ENCODE peak calls at places on chromosomes 11 and 22, in four cellular contexts. E is IMR-90, K is mesendoderm, V is neuronal stem cell. S is an unnamed sample.

GRCh38 chr11:110989734-110990133 is 255.8 kb upstream of the POU2AF2 start:
- DNase-seq in E (peak), K (no peak), V (no peak), S (peak)

GRCh38 chr22:49838771-49839717 is 11.4 kb upstream of the BRD1 start:
- DNase-seq in E (peak), K (peak), V (no peak), S (peak)

GRCh38 chr11:844693-845644 is 2.3 kb downstream of the TSPAN4 start:
- DNase-seq in E (peak), K (peak), V (no peak), S (peak)

GRCh38 chr11:58485961-58486360 is 21.9 kb downstream of the OR5B21 start:
- DNase-seq in E (no peak), K (peak), V (no peak), S (peak)

GRCh38 chr22:46803031-46803880 is 40.8 kb downstream of the TBC1D22A start:
- DNase-seq in E (no peak), K (peak), V (peak), S (peak)

GRCh38 chr22:21797444-21798221 is 62.0 kb upstream of the YPEL1 start:
- DNase-seq in E (peak), K (no peak), V (no peak), S (no peak)

GRCh38 chr11:35214181-35214770 is 75.3 kb downstream of the CD44 start:
- DNase-seq in E (no peak), K (no peak), V (no peak), S (no peak)

GRCh38 chr22:24723111-24723510 is 51.4 kb downstream of the PIWIL3 start:
- DNase-seq in E (no peak), K (no peak), V (no peak), S (no peak)

GRCh38 chr11:112525270-112525669 is 264.6 kb upstream of the PLET1 start:
- DNase-seq in E (no peak), K (no peak), V (no peak), S (peak)

GRCh38 chr11:32895471-32895870 is 2.9 kb downstream of the QSER1 start:
- DNase-seq in E (no peak), K (peak), V (no peak), S (no peak)

GRCh38 chr11:121254756-121255155 is 37.8 kb upstream of the SC5D start:
- DNase-seq in E (no peak), K (no peak), V (no peak), S (peak)

GRCh38 chr11:121253951-121254350 is 38.6 kb upstream of the SC5D start:
- DNase-seq in E (no peak), K (no peak), V (no peak), S (peak)

GRCh38 chr11:121257976-121258375 is 34.6 kb upstream of the SC5D start:
- DNase-seq in E (no peak), K (no peak), V (no peak), S (peak)

GRCh38 chr11:121257289-121257688 is 35.3 kb upstream of the SC5D start:
- DNase-seq in E (no peak), K (no peak), V (no peak), S (no peak)

GRCh38 chr11:121255473-121256125 is 37.0 kb upstream of the SC5D start:
- DNase-seq in E (no peak), K (no peak), V (no peak), S (no peak)
- H2BK5ac ChIP-seq in E (no peak), K (no peak), V (no peak), S (no peak)

DNA sequence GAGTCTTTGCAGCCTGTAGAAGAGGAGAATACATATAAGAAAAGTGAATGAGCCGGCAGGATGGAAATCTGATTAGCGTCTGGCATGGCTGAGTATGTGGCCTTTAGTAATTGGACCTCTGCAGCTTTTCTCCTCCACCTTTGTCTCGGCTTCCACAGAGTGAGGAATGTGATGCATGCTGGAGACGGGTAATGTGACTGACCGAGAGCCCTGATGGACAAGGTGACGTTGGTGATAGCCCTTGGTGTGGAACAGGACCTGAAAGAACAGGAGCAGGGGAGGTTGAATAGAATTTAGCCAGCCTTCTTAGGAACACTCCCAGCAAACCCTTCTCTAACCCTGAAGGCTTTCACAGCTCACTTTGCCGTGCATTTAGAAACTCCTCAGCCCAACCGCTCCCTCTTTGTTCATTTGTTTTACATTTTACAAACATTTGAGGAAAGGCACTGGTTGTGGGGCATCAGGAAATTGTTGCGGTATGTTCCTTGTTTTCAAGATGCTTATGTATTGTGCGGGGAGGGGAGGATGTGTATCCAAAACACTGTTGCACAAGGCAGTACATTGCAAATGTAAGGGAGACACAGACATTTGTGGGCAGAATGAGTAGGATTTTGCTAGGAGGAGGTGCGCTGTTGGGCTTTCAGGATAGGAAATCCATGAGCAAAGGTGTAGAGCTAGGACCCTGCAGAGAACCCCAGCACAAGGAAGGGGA is 6.9 kb downstream of the GTPBP1 start:
- DNase-seq in E (no peak), K (peak), V (peak), S (no peak)
- H2BK5ac ChIP-seq in E (no peak), K (peak), V (no peak), S (no peak)

DNA sequence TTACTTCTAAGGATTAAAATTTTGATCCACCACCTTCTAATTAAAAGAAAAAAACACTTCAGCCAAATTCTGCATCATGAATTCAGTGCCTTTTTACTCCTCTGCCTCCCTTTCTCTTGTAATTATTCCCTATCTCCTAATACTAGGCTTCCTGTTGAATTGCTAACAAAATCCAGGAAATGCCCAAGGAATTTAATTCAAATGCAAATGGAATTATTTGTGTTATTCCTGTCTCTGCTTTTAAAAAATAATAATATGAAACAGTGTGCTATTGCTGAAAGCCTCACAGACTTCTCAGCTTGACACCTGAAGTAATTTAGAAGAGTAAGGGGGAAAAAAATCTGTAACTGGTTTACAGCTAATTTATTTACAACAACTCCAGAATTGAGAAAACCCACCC is 85.5 kb downstream of the DLG2 start:
- DNase-seq in E (no peak), K (no peak), V (no peak), S (no peak)
- H2BK5ac ChIP-seq in E (no peak), K (no peak), V (no peak), S (no peak)

GRCh38 chr11:59898652-59899051 is 20.1 kb downstream of the OOSP3 start:
- DNase-seq in E (no peak), K (no peak), V (no peak), S (no peak)

GRCh38 chr11:59894616-59895015 is 16.0 kb downstream of the OOSP3 start:
- DNase-seq in E (no peak), K (no peak), V (no peak), S (no peak)

GRCh38 chr11:59898046-59898445 is 19.5 kb downstream of the OOSP3 start:
- DNase-seq in E (no peak), K (no peak), V (no peak), S (no peak)

GRCh38 chr11:59901306-59901705 is 22.7 kb downstream of the OOSP3 start:
- DNase-seq in E (no peak), K (no peak), V (no peak), S (no peak)

GRCh38 chr11:59899532-59899931 is 20.9 kb downstream of the OOSP3 start:
- DNase-seq in E (no peak), K (peak), V (no peak), S (no peak)
- H2BK5ac ChIP-seq in E (no peak), K (no peak), V (no peak), S (no peak)

GRCh38 chr11:2694495-2694894 is 5.3 kb downstream of the KCNQ1OT1 start:
- DNase-seq in E (no peak), K (no peak), V (no peak), S (peak)

GRCh38 chr11:2693271-2693833 is 6.4 kb downstream of the KCNQ1OT1 start:
- DNase-seq in E (no peak), K (peak), V (no peak), S (no peak)

GRCh38 chr11:2696461-2696860 is 3.3 kb downstream of the KCNQ1OT1 start:
- DNase-seq in E (no peak), K (no peak), V (no peak), S (no peak)

GRCh38 chr11:2693851-2694261 is 5.9 kb downstream of the KCNQ1OT1 start:
- DNase-seq in E (no peak), K (peak), V (no peak), S (no peak)

GRCh38 chr11:2694995-2695939 is 4.5 kb downstream of the KCNQ1OT1 start:
- DNase-seq in E (no peak), K (no peak), V (no peak), S (peak)
- H2BK5ac ChIP-seq in E (no peak), K (no peak), V (no peak), S (no peak)

DNA sequence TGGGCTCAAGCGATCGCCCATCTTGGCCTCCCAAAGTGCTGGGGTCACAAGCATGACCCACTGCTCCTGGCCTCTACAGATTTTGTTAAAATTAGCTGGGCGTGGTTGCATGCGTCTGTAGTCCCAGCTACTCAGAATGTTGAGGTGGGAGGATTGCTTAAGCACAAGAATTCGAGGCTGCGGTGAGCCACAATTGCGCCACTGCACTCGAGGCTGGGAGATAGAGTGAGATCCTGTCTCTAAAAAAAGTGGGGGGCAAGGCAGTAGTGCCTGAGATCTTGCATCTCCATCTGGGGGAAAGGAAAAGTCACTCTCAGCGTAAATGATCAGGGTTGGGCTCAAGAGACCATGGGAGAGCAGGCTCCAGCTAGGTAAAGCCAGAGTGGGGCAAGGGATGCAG is 10.5 kb upstream of the DGKZ start:
- DNase-seq in E (no peak), K (no peak), V (no peak), S (peak)
- H2BK5ac ChIP-seq in E (no peak), K (no peak), V (no peak), S (no peak)

DNA sequence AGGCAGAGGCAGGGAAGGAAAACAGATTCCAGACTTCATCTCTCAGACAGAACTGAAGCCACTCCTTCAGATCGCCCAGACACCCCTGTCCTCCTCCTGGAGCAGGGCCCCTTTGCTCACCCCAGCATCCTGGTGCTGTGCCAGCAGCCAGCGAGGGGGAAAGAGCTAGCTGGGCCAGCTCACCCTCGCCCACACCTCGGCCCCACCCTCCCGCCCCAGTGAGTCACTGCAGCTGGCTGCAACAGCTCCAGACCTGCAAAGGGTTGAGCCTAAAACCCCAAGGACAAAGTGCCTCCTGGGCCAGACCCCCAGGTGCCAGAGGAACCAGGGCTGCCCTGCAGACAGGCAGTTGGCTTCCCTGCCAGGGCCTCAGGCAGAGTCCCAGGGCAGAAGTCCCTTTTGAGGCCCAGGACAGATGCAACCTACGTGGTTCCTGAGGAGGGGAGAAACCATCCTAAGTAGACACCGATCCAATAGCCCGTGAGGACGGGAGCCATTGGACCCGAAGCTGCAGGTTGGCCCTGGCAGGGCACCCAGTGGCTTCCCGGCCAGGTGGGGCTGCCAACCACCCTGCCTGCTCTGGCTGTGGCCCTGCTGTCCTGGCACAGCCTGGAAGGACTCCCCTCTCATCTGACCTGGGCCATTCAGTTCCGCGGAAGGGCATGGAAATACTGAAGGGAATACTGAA is 7.2 kb downstream of the AHNAK start:
- DNase-seq in E (peak), K (no peak), V (no peak), S (no peak)
- H2BK5ac ChIP-seq in E (peak), K (no peak), V (no peak), S (no peak)